ENCODE peak calls at places on chromosomes 7 and 10, in eight cellular contexts. N is CD4-positive, alpha-beta T cell; B is H7; J is ELR; W is T-helper 1 cell; V is stimulated activated CD4-positive, alpha-beta T cell treated with anti-CD3 and anti-CD28 coated beads, Interleukin-2, amount 100 ng/mL, for 48 hours; T is GM20000; R is AG09319. H is an unnamed sample.

GRCh38 chr7:7808156-7808555 is 89.7 kb upstream of the RPA3 start:
- DNase-seq in J (peak), V (no peak), R (no peak), B (no peak), T (no peak), N (no peak), W (no peak), H (peak)

GRCh38 chr7:105654095-105654686 is 72.9 kb upstream of the EFCAB10 start:
- DNase-seq in V (no peak), R (no peak), B (no peak), W (no peak), T (no peak), J (no peak), N (no peak), H (no peak)

GRCh38 chr7:1571261-1571650 is 1.4 kb upstream of the PSMG3 start:
- DNase-seq in V (no peak), B (no peak), N (no peak), T (no peak), W (no peak), J (peak), R (no peak), H (no peak)

GRCh38 chr7:156261581-156261980 is 379.0 kb upstream of the RNF32 start:
- DNase-seq in B (no peak), J (no peak), N (no peak), W (no peak), V (no peak), R (no peak), T (no peak), H (no peak)

GRCh38 chr10:44030132-44030531 is 354.8 kb downstream of the CXCL12 start:
- DNase-seq in R (no peak), J (peak), N (peak), V (no peak), T (peak), W (peak), B (peak), H (no peak)

GRCh38 chr7:116984917-116985316 is 31.6 kb downstream of the ST7 start:
- DNase-seq in B (no peak), J (peak), V (no peak), W (no peak), R (no peak), T (no peak), N (no peak), H (peak)

GRCh38 chr7:47574473-47575328 is 7.2 kb downstream of the TNS3 start:
- DNase-seq in B (no peak), T (no peak), N (no peak), R (no peak), V (no peak), W (no peak), J (peak), H (no peak)

GRCh38 chr10:71278691-71279588 is 40.1 kb upstream of the SLC29A3 start:
- DNase-seq in R (no peak), T (no peak), W (no peak), N (no peak), J (no peak), B (peak), V (no peak), H (no peak)

GRCh38 chr7:112421666-112422486 is 28.4 kb upstream of the IFRD1 start:
- DNase-seq in W (no peak), N (no peak), V (no peak), J (no peak), R (no peak), T (peak), B (no peak), H (no peak)

GRCh38 chr10:30437039-30437781 is 3.2 kb downstream of the MAP3K8 start:
- DNase-seq in W (no peak), V (peak), J (peak), N (no peak), R (no peak), T (no peak), B (no peak), H (peak)

GRCh38 chr7:29091121-29091601 is 55.2 kb downstream of the CPVL start:
- DNase-seq in V (no peak), T (peak), W (no peak), N (no peak), J (peak), B (peak), R (no peak), H (no peak)

GRCh38 chr7:139774376-139774775 is 3.4 kb downstream of the HIPK2 start:
- DNase-seq in R (peak), J (peak), W (no peak), T (no peak), N (no peak), V (no peak), B (no peak), H (no peak)

GRCh38 chr10:49407552-49408137 is 11.8 kb upstream of the DRGX start:
- DNase-seq in W (peak), R (peak), N (peak), J (peak), T (peak), B (peak), V (peak), H (peak)

GRCh38 chr7:1413936-1414639 is 45.2 kb downstream of the MICALL2 start:
- DNase-seq in N (no peak), V (no peak), T (no peak), R (no peak), W (no peak), J (no peak), B (no peak), H (no peak)

GRCh38 chr10:52956451-52956850 is 183.9 kb upstream of the MBL2 start:
- DNase-seq in W (no peak), N (no peak), V (no peak), R (no peak), J (peak), B (no peak), T (no peak), H (no peak)

GRCh38 chr10:104351067-104351681 is 2.5 kb upstream of the CFAP58 start:
- DNase-seq in R (no peak), V (no peak), W (no peak), N (no peak), J (peak), B (no peak), T (no peak), H (peak)

GRCh38 chr7:1678070-1678543 is 8.0 kb downstream of the ELFN1 start:
- DNase-seq in T (no peak), B (peak), V (no peak), N (no peak), W (no peak), R (no peak), J (no peak), H (no peak)

GRCh38 chr10:1215862-1216575 is 159.8 kb downstream of the WDR37 start:
- DNase-seq in J (no peak), R (no peak), N (no peak), T (no peak), V (no peak), W (no peak), B (no peak), H (no peak)

GRCh38 chr10:33098966-33099663 is 141.1 kb upstream of the ITGB1 start:
- DNase-seq in J (peak), B (no peak), W (no peak), R (no peak), V (no peak), T (no peak), N (no peak), H (no peak)

GRCh38 chr10:42981358-42982236 is 95.3 kb upstream of the RET start:
- DNase-seq in B (peak), N (no peak), R (no peak), T (no peak), J (no peak), W (no peak), V (no peak), H (no peak)

GRCh38 chr10:122637371-122637770 is 62.3 kb downstream of the C10orf120 start:
- DNase-seq in J (no peak), R (no peak), B (no peak), V (no peak), W (no peak), T (no peak), N (no peak), H (no peak)

GRCh38 chr10:30747633-30748032 is 118.1 kb upstream of the LYZL2 start:
- DNase-seq in B (no peak), V (peak), W (no peak), T (no peak), R (no peak), J (peak), N (no peak), H (no peak)

GRCh38 chr10:118595598-118596425 is at the start of gene PRLHR:
- DNase-seq in V (no peak), R (no peak), B (peak), T (no peak), J (peak), N (no peak), W (no peak), H (peak)

GRCh38 chr10:1526427-1527055 is 210.8 kb downstream of the ADARB2 start:
- DNase-seq in T (no peak), W (no peak), J (no peak), R (no peak), N (no peak), B (peak), V (no peak), H (no peak)

GRCh38 chr10:123633106-123633505 is 33.0 kb upstream of the GPR26 start:
- DNase-seq in R (no peak), W (no peak), N (no peak), J (peak), V (no peak), T (no peak), B (no peak), H (no peak)

GRCh38 chr10:93894516-93895378 is 969 bp downstream of the SLC35G1 start:
- DNase-seq in V (no peak), J (peak), B (peak), R (no peak), W (no peak), N (no peak), T (peak), H (no peak)

GRCh38 chr10:72260215-72260587 is 13.5 kb upstream of the DDIT4 start:
- DNase-seq in W (no peak), B (no peak), R (no peak), N (no peak), V (no peak), J (no peak), T (no peak), H (no peak)

GRCh38 chr7:73940701-73941238 is 79.8 kb downstream of the TMEM270 start:
- DNase-seq in T (no peak), N (no peak), V (no peak), B (no peak), J (no peak), W (no peak), R (no peak), H (no peak)

GRCh38 chr10:52313350-52314006 is 603 bp upstream of the DKK1 start:
- DNase-seq in N (no peak), T (peak), R (no peak), J (no peak), B (peak), W (no peak), V (no peak), H (peak)

GRCh38 chr10:116170815-116171250 is 102.2 kb downstream of the GFRA1 start:
- DNase-seq in N (no peak), B (peak), W (no peak), J (peak), T (no peak), V (no peak), R (peak), H (no peak)

GRCh38 chr7:463362-464176 is 56.1 kb downstream of the PDGFA start:
- DNase-seq in V (no peak), T (no peak), N (no peak), J (no peak), R (no peak), B (peak), W (no peak), H (no peak)

GRCh38 chr7:148153611-148154010 is 437.0 kb upstream of the C7orf33 start:
- DNase-seq in J (no peak), N (no peak), W (no peak), R (no peak), B (no peak), V (no peak), T (no peak), H (no peak)

GRCh38 chr7:132907380-132907940 is 174.4 kb downstream of the CHCHD3 start:
- DNase-seq in J (no peak), V (no peak), R (no peak), N (no peak), W (no peak), T (no peak), B (no peak), H (no peak)

GRCh38 chr7:124799448-124799847 is 33.9 kb upstream of the GPR37 start:
- DNase-seq in N (no peak), T (no peak), W (no peak), B (no peak), R (no peak), V (no peak), J (no peak), H (no peak)

GRCh38 chr7:111638048-111638447 is 75.8 kb upstream of the IMMP2L start:
- DNase-seq in R (no peak), V (no peak), T (no peak), J (no peak), W (no peak), N (no peak), B (no peak), H (no peak)

GRCh38 chr7:23472556-23472955 is 2.3 kb upstream of the IGF2BP3 start:
- DNase-seq in V (no peak), R (no peak), B (no peak), J (no peak), N (no peak), W (no peak), T (no peak), H (no peak)

GRCh38 chr7:32204361-32205018 is 134.3 kb upstream of the PDE1C start:
- DNase-seq in B (peak), J (peak), N (no peak), T (peak), R (no peak), V (no peak), W (no peak), H (peak)

GRCh38 chr7:68663392-68663791 is 934.9 kb upstream of the AUTS2 start:
- DNase-seq in T (no peak), W (no peak), J (no peak), N (no peak), R (no peak), B (no peak), V (no peak), H (no peak)

GRCh38 chr10:34967411-34967880 is 122.7 kb downstream of the CUL2 start:
- DNase-seq in R (peak), B (no peak), W (no peak), N (no peak), J (no peak), V (no peak), T (no peak), H (no peak)

H was measured in lung microvascular endothelial cell.